ENCODE peak calls at places on chromosomes 2 and 18, in nine cellular contexts. C is NAMALWA; K is activated T-helper 1 cell treated with anti-CD3 and anti-CD28 coated beads, Interleukin-2, amount 50 U/mL, for 16 hours; U is MG63; E is erythroblast; I is A172; P is omental fat pad; N is stromal cell of bone marrow; J is RCC 7860. W is an unnamed sample.

GRCh38 chr2:102798181-102798580 is 36.4 kb downstream of the TMEM182 start:
- DNase-seq in U (no peak), P (no peak), J (no peak), N (no peak), E (no peak), C (no peak), I (no peak), K (no peak), W (no peak)

GRCh38 chr2:74507926-74508520 is 528 bp upstream of the PCGF1 start:
- DNase-seq in E (peak; percentile 70), K (no peak), C (peak; percentile 35), U (peak; percentile 39), I (peak; percentile 44), P (no peak), J (no peak), N (no peak), W (peak; percentile 21)

GRCh38 chr2:195029804-195030654 is 627.0 kb upstream of the SLC39A10 start:
- DNase-seq in N (no peak), K (no peak), E (no peak), C (no peak), P (no peak), J (no peak), U (peak; percentile 6), I (no peak), W (no peak)

GRCh38 chr2:68732533-68732932 is 2.1 kb upstream of the ARHGAP25 start:
- DNase-seq in I (no peak), C (no peak), P (no peak), U (no peak), N (no peak), K (no peak), E (no peak), J (no peak), W (no peak)

GRCh38 chr2:42098571-42099430 is 51.0 kb downstream of the PKDCC start:
- DNase-seq in U (no peak), N (no peak), J (no peak), C (no peak), K (no peak), P (no peak), I (no peak), E (no peak), W (no peak)

GRCh38 chr18:26617151-26617554 is 68.8 kb upstream of the KCTD1 start:
- DNase-seq in J (peak; percentile 90), U (peak; percentile 74), N (peak; percentile 68), I (peak; percentile 88), P (no peak), C (no peak), E (no peak), K (no peak), W (no peak)

GRCh38 chr18:57141208-57142129 is 5.4 kb upstream of the BOD1L2 start:
- DNase-seq in C (no peak), I (no peak), J (no peak), E (no peak), K (no peak), U (no peak), P (peak; percentile 29), N (no peak), W (no peak)

GRCh38 chr2:235639387-235639786 is 145.5 kb downstream of the AGAP1 start:
- DNase-seq in C (no peak), N (peak; percentile 95), J (peak; percentile 53), K (no peak), I (peak; percentile 66), U (peak; percentile 83), E (peak; percentile 71), P (peak; percentile 39), W (no peak)

GRCh38 chr2:191486584-191487320 is 191.2 kb upstream of the NABP1 start:
- DNase-seq in N (peak; percentile 98), I (peak; percentile 99), P (no peak), E (no peak), J (peak; percentile 98), C (no peak), U (peak; percentile 90), K (no peak), W (no peak)

GRCh38 chr2:45839388-45840251 is 188.1 kb downstream of the PRKCE start:
- DNase-seq in K (no peak), J (no peak), N (no peak), C (no peak), P (no peak), E (no peak), I (no peak), U (peak; percentile 80), W (peak; percentile 26)

GRCh38 chr18:28422577-28422976 is 245.6 kb upstream of the CDH2 start:
- DNase-seq in P (no peak), K (no peak), N (no peak), C (no peak), I (no peak), U (no peak), J (no peak), E (no peak), W (no peak)

GRCh38 chr2:116719841-116720240 is 1094.7 kb upstream of the DDX18 start:
- DNase-seq in J (peak; percentile 73), I (peak; percentile 34), K (no peak), C (no peak), N (no peak), U (peak; percentile 78), P (no peak), E (no peak), W (peak; percentile 29)

GRCh38 chr2:120785228-120785966 is 49.7 kb downstream of the GLI2 start:
- DNase-seq in P (no peak), K (no peak), E (no peak), N (no peak), C (no peak), J (no peak), I (no peak), U (no peak), W (no peak)

GRCh38 chr18:55334875-55335274 is 253.1 kb downstream of the TCF4 start:
- DNase-seq in U (no peak), N (no peak), C (no peak), J (no peak), K (no peak), I (no peak), E (no peak), P (no peak), W (no peak)

GRCh38 chr2:137969418-137969765 is 5.1 kb downstream of the HNMT start:
- DNase-seq in K (no peak), I (peak; percentile 92), E (no peak), U (peak; percentile 84), N (peak; percentile 98), C (no peak), P (no peak), J (no peak), W (peak; percentile 98)

W was measured in endothelial cell of umbilical vein.